ENCODE peak calls at places on chromosomes 6 and 20, in eight cellular contexts. H, W, V, J, S, K, D and R are unnamed samples.

GRCh38 chr20:1323256-1323655 is 5.7 kb downstream of the SDCBP2 start:
- DNase-seq in H (no peak), W (no peak), V (no peak), J (no peak), S (no peak), K (no peak), D (no peak), R (no peak)

GRCh38 chr6:100088009-100088408 is 94.0 kb upstream of the MCHR2 start:
- DNase-seq in H (peak; percentile 52), W (no peak), V (no peak), J (no peak), S (no peak), K (no peak), D (no peak), R (no peak)

GRCh38 chr6:11392778-11393507 is 144.6 kb upstream of the TMEM170B start:
- DNase-seq in H (peak; percentile 82), W (no peak), V (no peak), J (no peak), S (no peak), K (no peak), D (no peak), R (no peak)

GRCh38 chr6:27312146-27312949 is at the start of gene POM121L2:
- DNase-seq in H (peak; percentile 86), W (peak; percentile 78), V (no peak), J (no peak), S (no peak), K (peak; percentile 24), D (no peak), R (peak; percentile 42)

GRCh38 chr20:38199506-38200390 is 34.7 kb upstream of the TGM2 start:
- DNase-seq in H (no peak), W (no peak), V (no peak), J (no peak), S (no peak), K (no peak), D (no peak), R (no peak)

GRCh38 chr6:132813173-132813856 is 1.1 kb upstream of the RPS12 start:
- DNase-seq in H (peak; percentile 24), W (peak; percentile 68), V (no peak), J (no peak), S (peak; percentile 66), K (peak; percentile 25), D (no peak), R (no peak)

GRCh38 chr6:35343092-35343834 is 905 bp downstream of the PPARD start:
- DNase-seq in H (no peak), W (no peak), V (no peak), J (no peak), S (peak; percentile 82), K (no peak), D (peak; percentile 6), R (no peak)

GRCh38 chr6:89290401-89291155 is 24.5 kb downstream of the GABRR2 start:
- DNase-seq in H (no peak), W (no peak), V (no peak), J (no peak), S (no peak), K (no peak), D (no peak), R (no peak)

GRCh38 chr6:34656378-34657036 is 40.1 kb downstream of the ILRUN start:
- DNase-seq in H (peak; percentile 21), W (peak; percentile 74), V (no peak), J (no peak), S (no peak), K (no peak), D (no peak), R (no peak)

GRCh38 chr6:4582506-4582905 is 193.7 kb upstream of the CDYL start:
- DNase-seq in H (no peak), W (no peak), V (no peak), J (no peak), S (no peak), K (no peak), D (no peak), R (no peak)

GRCh38 chr6:11209941-11210340 is 22.5 kb downstream of the NEDD9 start:
- DNase-seq in H (no peak), W (no peak), V (no peak), J (no peak), S (no peak), K (no peak), D (no peak), R (no peak)